ENCODE peak calls at places on chromosomes 11 and 22, in six cellular contexts. K is HFF-Myc, G is BE2C, I is fibroblast of mammary gland, W is GM13977, Z is body of pancreas. R is an unnamed sample.

GRCh38 chr11:22477312-22477711 is 139.1 kb downstream of the SLC17A6 start:
- DNase-seq in Z (no peak), W (no peak), G (no peak), K (no peak), I (peak; percentile 33), R (no peak)

GRCh38 chr11:34865261-34865660 is 50.9 kb downstream of the APIP start:
- DNase-seq in Z (no peak), I (no peak), K (no peak), G (no peak), W (no peak), R (no peak)

GRCh38 chr11:71186861-71187260 is 65.5 kb downstream of the SHANK2 start:
- DNase-seq in W (no peak), Z (no peak), G (no peak), K (no peak), I (no peak), R (no peak)

GRCh38 chr11:106723071-106723470 is 295.2 kb downstream of the GUCY1A2 start:
- DNase-seq in W (no peak), G (no peak), I (no peak), Z (no peak), K (no peak), R (no peak)

GRCh38 chr11:44804449-44805151 is 77.8 kb downstream of the TSPAN18 start:
- DNase-seq in I (no peak), Z (no peak), W (no peak), K (no peak), G (no peak), R (no peak)

GRCh38 chr11:10158461-10158860 is 135.6 kb downstream of the SBF2 start:
- DNase-seq in Z (no peak), K (no peak), G (no peak), W (no peak), I (peak; percentile 33), R (no peak)

GRCh38 chr11:118260353-118260752 is 3.7 kb downstream of the MPZL2 start:
- DNase-seq in Z (no peak), W (no peak), K (no peak), I (no peak), G (no peak), R (no peak)

GRCh38 chr22:37568448-37569008 is 8.2 kb downstream of the CDC42EP1 start:
- DNase-seq in G (no peak), I (no peak), Z (no peak), K (no peak), W (no peak), R (no peak)

GRCh38 chr22:32324505-32325415 is 32.9 kb upstream of the RFPL3 start:
- DNase-seq in Z (no peak), K (no peak), W (no peak), I (no peak), G (no peak), R (peak; percentile 68)

GRCh38 chr11:17974246-17974645 is 38.6 kb downstream of the SERGEF start:
- DNase-seq in I (no peak), Z (no peak), W (no peak), K (no peak), G (no peak), R (no peak)

GRCh38 chr22:35921777-35922176 is 106.8 kb downstream of the RBFOX2 start:
- DNase-seq in K (peak; percentile 88), W (peak; percentile 12), G (peak; percentile 77), I (peak; percentile 94), Z (peak; percentile 82), R (no peak)

GRCh38 chr11:46918087-46918751 is at the start of gene LRP4:
- DNase-seq in G (peak; percentile 35), W (peak; percentile 88), I (no peak), Z (peak; percentile 57), K (no peak), R (no peak)

DNA sequence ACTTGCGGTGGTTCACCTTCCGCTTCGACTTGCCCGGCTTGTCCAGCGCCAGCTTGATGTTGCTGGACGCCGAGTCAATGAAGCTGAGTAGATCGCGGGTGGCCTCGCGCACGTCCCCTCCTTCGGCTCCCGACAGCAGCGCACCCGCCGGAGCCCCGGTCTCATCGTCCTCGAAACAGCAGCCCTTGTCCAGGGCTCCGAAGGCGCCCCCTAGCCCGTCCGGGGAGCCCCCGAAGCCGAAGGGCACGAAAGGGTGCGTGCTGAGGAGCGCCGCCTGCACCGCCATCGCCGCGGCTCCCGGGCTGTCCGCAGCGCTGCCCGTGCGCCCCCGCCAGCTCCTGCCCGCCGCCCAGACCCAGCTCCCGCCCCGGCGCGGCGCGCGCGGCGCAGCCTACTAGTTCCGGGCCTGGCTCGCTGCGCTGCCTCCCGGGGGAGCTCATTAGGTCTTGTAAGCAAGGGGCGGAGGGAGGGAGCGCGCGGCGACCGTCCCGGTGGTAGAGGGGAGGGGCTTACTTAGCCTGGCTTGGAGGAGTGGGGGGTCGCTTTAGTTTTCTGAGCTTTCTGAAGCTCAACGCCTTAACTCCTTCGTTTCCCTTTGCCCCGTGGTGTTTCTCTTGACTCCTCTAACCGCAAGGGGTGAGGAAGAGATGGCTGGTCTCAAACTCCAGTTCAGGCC is at the start of gene FAM181B:
- DNase-seq in K (no peak), W (no peak), G (peak; percentile 94), Z (peak; percentile 68), I (peak; percentile 17), R (peak; percentile 82)
- TF ChIP-seq CTCF in K (no peak), W (no peak), G (no peak), Z (peak; percentile 9), I (no peak), R (peak; percentile 12)

GRCh38 chr22:50473855-50474671 is 772 bp downstream of the SBF1 start:
- DNase-seq in K (no peak), Z (peak; percentile 59), W (no peak), G (peak; percentile 44), I (peak; percentile 61), R (no peak)

GRCh38 chr22:50471197-50471847 is 3.5 kb downstream of the SBF1 start:
- DNase-seq in G (no peak), I (no peak), W (no peak), Z (no peak), K (no peak), R (no peak)

GRCh38 chr22:50471962-50472361 is 2.9 kb downstream of the SBF1 start:
- DNase-seq in W (no peak), I (no peak), G (no peak), Z (no peak), K (no peak), R (no peak)

GRCh38 chr22:50474711-50475651 is at the start of gene SBF1:
- DNase-seq in Z (peak; percentile 94), W (peak; percentile 100), G (peak; percentile 96), K (peak; percentile 61), I (peak; percentile 80), R (peak; percentile 94)

DNA sequence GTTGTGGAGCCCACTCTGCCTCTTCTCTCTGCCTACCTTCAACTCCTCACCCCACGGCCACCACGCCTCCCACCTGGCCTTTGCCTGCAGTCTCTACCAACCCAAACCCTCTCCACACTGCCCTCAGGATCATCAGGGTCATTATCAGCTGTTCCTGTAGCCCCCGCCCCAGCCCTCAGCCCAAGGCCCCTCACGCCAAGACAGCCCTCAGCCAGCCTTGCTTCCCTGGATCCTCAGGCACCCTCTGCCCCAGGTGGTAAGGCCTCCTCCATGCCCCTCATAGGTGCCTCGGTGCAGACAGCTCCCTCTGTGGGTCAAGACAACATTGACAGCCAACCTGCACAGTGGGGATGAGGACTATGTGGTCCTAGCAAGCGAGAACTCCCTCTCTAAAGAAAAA is 1.7 kb downstream of the SBF1 start:
- DNase-seq in W (no peak), K (no peak), I (no peak), G (no peak), Z (no peak), R (no peak)
- TF ChIP-seq CTCF in W (peak; percentile 62), K (peak; percentile 36), I (peak; percentile 3), G (peak; percentile 50), Z (no peak), R (peak; percentile 30)

DNA sequence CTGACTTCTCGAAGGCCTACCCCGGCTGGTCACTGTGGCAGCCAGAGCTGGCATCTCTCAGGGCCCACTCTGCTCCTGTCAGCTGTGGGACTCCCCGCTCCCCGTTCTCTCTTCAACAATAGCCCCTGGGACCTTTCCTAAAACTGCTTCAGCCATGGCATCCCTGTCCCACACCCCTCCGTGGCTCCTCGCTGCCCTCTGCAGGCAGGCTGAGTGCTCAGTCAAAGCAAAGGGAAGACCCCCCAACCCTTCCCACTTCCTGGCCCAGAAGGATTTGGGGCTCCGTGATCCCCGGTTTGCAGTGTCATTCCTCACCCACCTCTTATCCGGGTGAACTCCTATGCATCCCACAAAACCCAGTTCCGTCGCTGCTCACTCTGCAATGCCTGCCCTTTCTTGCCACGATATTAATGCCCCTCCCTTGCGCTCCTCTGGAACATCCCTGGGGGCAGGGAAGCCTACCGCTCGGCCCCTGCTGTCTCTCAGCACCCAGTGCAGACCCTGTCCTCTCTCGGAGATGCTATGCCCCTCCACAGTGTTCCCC is 1.6 kb upstream of the TH start:
- DNase-seq in I (no peak), K (no peak), Z (no peak), G (no peak), W (no peak), R (no peak)
- TF ChIP-seq CTCF in I (peak; percentile 41), K (peak; percentile 57), Z (peak; percentile 6), G (peak; percentile 61), W (peak; percentile 57), R (peak; percentile 59)

GRCh38 chr22:30891443-30891755 is 77.2 kb downstream of the MORC2 start:
- DNase-seq in K (no peak), Z (no peak), G (no peak), I (no peak), W (no peak), R (peak; percentile 43)

GRCh38 chr22:30890689-30891442 is 77.7 kb downstream of the MORC2 start:
- DNase-seq in Z (peak; percentile 35), G (peak; percentile 59), I (peak; percentile 28), W (peak; percentile 78), K (peak; percentile 6), R (peak; percentile 65)

GRCh38 chr22:30889268-30889995 is 79.1 kb downstream of the MORC2 start:
- DNase-seq in I (no peak), W (no peak), G (no peak), K (no peak), Z (no peak), R (peak; percentile 49)

GRCh38 chr22:30891781-30892180 is 76.8 kb downstream of the MORC2 start:
- DNase-seq in I (no peak), W (no peak), G (no peak), Z (no peak), K (no peak), R (peak; percentile 60)

GRCh38 chr22:30889996-30890480 is 78.5 kb downstream of the MORC2 start:
- DNase-seq in Z (no peak), I (no peak), K (no peak), G (no peak), W (no peak), R (peak; percentile 54)
- TF ChIP-seq CTCF in Z (no peak), I (no peak), K (no peak), G (no peak), W (no peak), R (no peak)